ENCODE peak calls at places on chromosomes 5 and 9, in five cellular contexts. J is spleen, M is fibroblast of lung, O is stomach, B is astrocyte of the spinal cord. E is an unnamed sample.

GRCh38 chr5:172334196-172334595 is 50.6 kb upstream of the UBTD2 start:
- DNase-seq in B (no peak), O (no peak), M (no peak), J (no peak), E (no peak)

GRCh38 chr5:7902201-7902600 is 33.3 kb downstream of the MTRR start:
- DNase-seq in B (no peak), M (no peak), O (no peak), J (no peak), E (no peak)

GRCh38 chr5:111337688-111338087 is 113.5 kb downstream of the CAMK4 start:
- DNase-seq in J (no peak), B (no peak), M (no peak), O (no peak), E (no peak)

GRCh38 chr9:5286262-5286661 is 18.3 kb downstream of the RLN2 start:
- DNase-seq in J (no peak), M (no peak), B (no peak), O (no peak), E (no peak)

GRCh38 chr5:53006920-53007890 is 18.1 kb downstream of the ITGA2 start:
- DNase-seq in B (no peak), O (no peak), M (no peak), J (no peak), E (no peak)

GRCh38 chr5:56367752-56368151 is 134.6 kb upstream of the ANKRD55 start:
- DNase-seq in O (no peak), B (no peak), J (no peak), M (no peak), E (no peak)

GRCh38 chr5:170434953-170435605 is 45.9 kb upstream of the KCNMB1 start:
- DNase-seq in M (peak; percentile 60), O (peak; percentile 69), J (peak; percentile 88), B (peak; percentile 52), E (peak; percentile 35)

GRCh38 chr5:124352312-124352711 is 394.1 kb downstream of the ZNF608 start:
- DNase-seq in B (no peak), M (no peak), J (no peak), O (no peak), E (no peak)

GRCh38 chr5:17860660-17861315 is 226.5 kb downstream of the TAF11L14 start:
- DNase-seq in B (peak; percentile 14), M (peak; percentile 33), J (no peak), O (no peak), E (no peak)

GRCh38 chr9:121620777-121621437 is 30.5 kb upstream of the DAB2IP start:
- DNase-seq in M (peak; percentile 31), J (no peak), B (no peak), O (no peak), E (no peak)

GRCh38 chr9:95061916-95062600 is 255.5 kb downstream of the FANCC start:
- DNase-seq in O (no peak), J (no peak), B (no peak), M (no peak), E (no peak)

GRCh38 chr5:105931782-105932489 is 1738.8 kb downstream of the EFNA5 start:
- DNase-seq in J (no peak), B (peak; percentile 64), M (peak; percentile 77), O (no peak), E (peak; percentile 19)

GRCh38 chr9:86096382-86096781 is 3.0 kb downstream of the GOLM1 start:
- DNase-seq in B (peak; percentile 52), M (peak; percentile 56), O (no peak), J (no peak), E (no peak)

GRCh38 chr5:78005021-78005785 is 229.1 kb upstream of the TBCA start:
- DNase-seq in O (no peak), J (no peak), M (peak; percentile 82), B (peak; percentile 24), E (no peak)

GRCh38 chr5:45512521-45512920 is 183.7 kb downstream of the HCN1 start:
- DNase-seq in J (no peak), O (no peak), B (no peak), M (no peak), E (no peak)

GRCh38 chr9:107465467-107466451 is 23.8 kb downstream of the KLF4 start:
- DNase-seq in O (peak; percentile 70), B (peak; percentile 53), J (peak; percentile 93), M (peak; percentile 63), E (no peak)

GRCh38 chr5:150117945-150118560 is 31.7 kb upstream of the CSF1R start:
- DNase-seq in B (no peak), M (no peak), J (no peak), O (peak; percentile 8), E (no peak)

GRCh38 chr5:150120062-150120441 is 33.7 kb upstream of the CSF1R start:
- DNase-seq in O (no peak), B (no peak), M (no peak), J (no peak), E (no peak)

GRCh38 chr5:150120617-150121447 is 34.5 kb upstream of the CSF1R start:
- DNase-seq in M (no peak), B (no peak), O (no peak), J (no peak), E (no peak)

GRCh38 chr5:150118561-150119229 is 32.3 kb upstream of the CSF1R start:
- DNase-seq in M (no peak), B (no peak), J (no peak), O (peak; percentile 21), E (no peak)

DNA sequence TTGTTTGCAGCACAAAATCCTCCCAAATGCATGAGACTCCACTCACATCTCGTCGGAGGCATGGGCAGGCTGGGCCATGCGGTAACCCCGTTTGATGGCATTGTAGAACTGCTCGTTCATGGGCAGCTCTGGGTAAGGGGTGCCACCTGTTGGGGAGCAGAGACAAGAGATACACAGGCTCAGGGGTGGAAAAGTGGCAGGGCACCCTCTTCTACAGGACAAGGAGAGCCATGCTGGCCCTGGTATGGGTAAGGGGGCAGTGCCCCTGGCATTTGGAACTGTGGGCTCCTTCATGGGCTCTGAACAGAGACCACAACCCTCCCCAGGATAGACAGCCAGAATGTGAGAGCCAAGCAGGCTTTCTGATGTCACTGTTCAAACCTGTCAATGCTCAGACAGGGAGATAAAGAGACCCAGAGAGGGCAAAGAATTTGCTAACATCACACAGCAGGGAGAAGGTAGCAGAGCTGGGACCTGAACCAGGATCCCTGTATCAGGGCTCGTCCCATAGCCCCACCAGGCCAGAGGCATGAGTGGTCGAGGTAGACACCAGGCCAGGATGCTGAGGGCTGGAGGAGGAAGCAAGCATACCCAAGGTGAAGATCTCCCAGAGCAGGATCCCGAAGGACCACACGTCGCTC is 33.2 kb upstream of the CSF1R start:
- DNase-seq in J (peak; percentile 63), B (no peak), O (no peak), M (no peak), E (no peak)
- TF ChIP-seq CTCF in J (no peak), B (no peak), O (no peak), M (no peak), E (no peak)

DNA sequence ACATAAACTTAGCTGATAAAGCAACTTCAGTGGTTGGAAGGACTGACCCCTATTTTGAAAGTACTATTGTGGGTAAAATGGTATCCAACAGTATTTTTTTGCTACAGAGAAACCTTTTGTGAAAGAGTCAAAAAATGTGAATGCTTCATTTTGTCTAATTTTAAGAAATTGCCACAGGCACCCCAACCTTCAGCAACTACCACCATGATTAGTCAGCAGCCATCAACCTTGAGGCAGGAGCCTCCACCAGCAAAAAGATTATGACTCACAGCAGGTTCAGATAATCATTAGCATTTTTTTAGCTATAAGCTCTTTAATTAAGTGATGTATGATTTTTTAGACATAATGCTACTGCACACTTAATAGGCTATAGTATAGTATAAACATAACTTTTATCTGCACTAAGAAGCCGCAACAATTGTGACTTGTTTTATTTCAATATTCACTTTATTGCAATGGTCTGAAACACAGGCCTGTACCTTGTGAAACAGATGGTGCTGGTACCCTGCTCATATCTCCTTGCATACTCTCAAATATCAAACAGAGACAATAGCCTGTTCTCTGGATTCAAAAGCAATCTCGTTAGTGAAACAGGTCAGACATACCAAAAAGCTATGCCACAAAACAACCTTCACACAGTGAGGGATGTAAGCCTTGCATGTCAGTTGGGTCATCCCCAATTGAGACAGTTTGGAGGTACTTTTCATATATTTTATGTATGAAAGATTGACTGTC is 261.2 kb upstream of the FAM174A start:
- DNase-seq in O (no peak), B (peak; percentile 5), M (no peak), J (no peak), E (no peak)
- H3K4me3 ChIP-seq in O (no peak overlapping the region), B (no peak overlapping the region), M (no peak overlapping the region), J (no peak overlapping the region), E (no peak overlapping the region)

GRCh38 chr5:126594077-126594476 is 942 bp downstream of the ALDH7A1 start:
- DNase-seq in J (no peak), B (peak; percentile 20), M (peak; percentile 20), O (no peak), E (no peak)

GRCh38 chr5:126591549-126591948 is 3.5 kb downstream of the ALDH7A1 start:
- DNase-seq in O (no peak), B (no peak), J (no peak), M (no peak), E (no peak)

GRCh38 chr5:126595486-126596083 is 566 bp upstream of the ALDH7A1 start:
- DNase-seq in J (no peak), M (no peak), B (no peak), O (no peak), E (no peak)

GRCh38 chr5:126597156-126597555 is 2.1 kb upstream of the ALDH7A1 start:
- DNase-seq in O (no peak), B (peak; percentile 76), J (no peak), M (peak; percentile 90), E (peak; percentile 16)

GRCh38 chr5:126594676-126595485 is at the start of gene ALDH7A1:
- DNase-seq in B (peak; percentile 96), O (peak; percentile 89), J (peak; percentile 87), M (peak; percentile 95), E (peak; percentile 81)
- TF ChIP-seq CTCF in B (peak; percentile 58), O (no peak), J (no peak), M (peak; percentile 60), E (peak; percentile 69)

DNA sequence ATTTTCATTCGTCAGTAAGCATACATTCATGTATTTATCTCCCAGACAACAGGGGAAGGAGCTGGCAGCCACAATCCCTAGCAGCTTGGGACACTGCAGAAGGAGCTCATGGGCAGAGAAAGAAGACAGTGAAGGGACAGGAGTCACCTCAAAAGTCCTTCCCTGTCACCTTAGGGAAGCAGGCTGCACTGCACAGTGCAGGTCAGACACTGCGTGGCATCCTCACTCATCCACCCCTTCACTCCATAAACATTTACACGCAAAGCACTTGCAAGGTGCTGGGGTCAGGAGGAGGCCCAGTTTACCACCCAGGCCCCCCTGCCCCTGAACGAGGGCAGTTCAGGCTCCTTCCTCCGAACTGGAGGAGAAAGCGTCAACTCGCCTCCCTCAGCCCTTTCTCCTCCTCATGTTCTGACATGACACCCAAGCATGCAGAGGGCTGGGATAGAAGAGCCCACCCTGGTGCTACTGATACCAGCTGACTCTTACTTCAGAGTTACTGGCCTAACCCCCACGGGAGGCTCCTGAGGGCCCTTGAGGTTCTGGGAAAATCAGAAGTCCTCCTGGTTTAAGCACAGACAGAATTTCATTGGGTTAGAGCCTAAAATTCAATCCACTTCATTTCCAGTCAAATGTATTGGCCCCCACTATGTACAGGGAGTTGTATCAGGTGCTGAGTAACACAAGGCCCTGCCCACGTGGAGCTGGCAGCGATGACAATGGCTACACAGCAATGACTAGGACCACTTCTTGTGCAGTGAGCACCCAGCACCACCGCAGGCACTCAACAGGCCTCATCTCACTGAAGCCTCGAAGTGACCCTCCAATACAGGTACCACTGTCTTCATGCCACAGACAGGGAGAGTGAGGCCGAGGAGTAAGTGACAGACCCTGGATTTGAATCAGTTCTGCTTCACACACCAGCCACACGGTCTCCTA is 70.4 kb downstream of the RAPGEF1 start:
- DNase-seq in M (no peak), O (no peak), J (no peak), B (no peak), E (no peak)
- H3K4me3 ChIP-seq in M (no peak overlapping the region), O (no peak overlapping the region), J (no peak overlapping the region), B (no peak overlapping the region), E (no peak overlapping the region)

E was measured in astrocyte of the cerebellum.